ENCODE peak calls at places on chromosome 18, in four cellular contexts. I is central memory CD4-positive, alpha-beta T cell; V is NCI-H1417 treated with DMSO at 0.1 percent for 48 hours; X is Caco-2. N is an unnamed sample.

GRCh38 chr18:50131591-50131990 is 63.4 kb downstream of the MYO5B start:
- DNase-seq in I (no peak), X (no peak), V (peak), N (no peak)

GRCh38 chr18:8669571-8669970 is 35.8 kb upstream of the MTCL1 start:
- DNase-seq in I (no peak), V (no peak), X (no peak), N (no peak)

GRCh38 chr18:33034941-33035340 is 262.1 kb upstream of the KLHL14 start:
- DNase-seq in X (no peak), V (no peak), I (no peak), N (no peak)

GRCh38 chr18:9380571-9381390 is 46.2 kb downstream of the TWSG1 start:
- DNase-seq in V (peak), I (no peak), X (no peak), N (no peak)

GRCh38 chr18:58497845-58498244 is 131.0 kb downstream of the ALPK2 start:
- DNase-seq in I (no peak), X (no peak), V (no peak), N (no peak)

GRCh38 chr18:22556271-22556990 is 138.7 kb upstream of the CTAGE1 start:
- DNase-seq in V (no peak), I (no peak), X (no peak), N (no peak)

GRCh38 chr18:48052845-48053244 is 122.4 kb upstream of the SMAD2 start:
- DNase-seq in I (no peak), X (no peak), V (no peak), N (no peak)

GRCh38 chr18:49460958-49461601 is 635 bp upstream of the DYM start:
- DNase-seq in V (no peak), I (no peak), X (no peak), N (no peak)

GRCh38 chr18:56861244-56861643 is 210.1 kb downstream of the WDR7 start:
- DNase-seq in X (no peak), I (no peak), V (peak), N (no peak)

GRCh38 chr18:32360682-32361345 is 109.9 kb downstream of the GAREM1 start:
- DNase-seq in I (no peak), V (no peak), X (no peak), N (no peak)

N was measured in NCI-H187 treated with DMSO at 0.1 percent for 48 hours.